ENCODE peak calls at places on chromosomes 5 and 9, in six cellular contexts. S is fibroblast of lung, C is upper lobe of right lung, Q is MM.1S, B is uterus, D is RWPE2. K is an unnamed sample.

GRCh38 chr9:109319631-109320233 is 1.1 kb downstream of the EPB41L4B start:
- DNase-seq in S (no peak), C (peak; percentile 71), Q (peak; percentile 17), B (no peak), D (no peak), K (no peak)

GRCh38 chr5:7094626-7095025 is 301.3 kb upstream of the ADCY2 start:
- DNase-seq in S (no peak), C (no peak), Q (peak; percentile 49), B (no peak), D (no peak), K (no peak)

GRCh38 chr9:93676310-93677054 is 100.1 kb downstream of the PHF2 start:
- DNase-seq in S (no peak), C (peak; percentile 62), Q (no peak), B (peak; percentile 10), D (peak; percentile 44), K (no peak)

GRCh38 chr5:4130819-4131218 is 535.2 kb downstream of the IRX1 start:
- DNase-seq in S (no peak), C (no peak), Q (no peak), B (no peak), D (no peak), K (no peak)

GRCh38 chr5:173331956-173332479 is 3.8 kb upstream of the STC2 start:
- DNase-seq in S (peak; percentile 89), C (peak; percentile 89), Q (peak; percentile 81), B (peak; percentile 80), D (peak; percentile 96), K (peak; percentile 97)

GRCh38 chr5:177310757-177311173 is 933 bp downstream of the MXD3 start:
- DNase-seq in S (no peak), C (no peak), Q (peak; percentile 73), B (no peak), D (no peak), K (peak; percentile 83)

GRCh38 chr9:112299514-112299913 is 33.9 kb downstream of the PTBP3 start:
- DNase-seq in S (peak; percentile 80), C (no peak), Q (no peak), B (no peak), D (no peak), K (peak; percentile 82)

GRCh38 chr5:133063965-133064364 is 12.2 kb downstream of the HSPA4 start:
- DNase-seq in S (no peak), C (no peak), Q (peak; percentile 88), B (no peak), D (no peak), K (no peak)

GRCh38 chr9:22308177-22308576 is 138.4 kb upstream of the DMRTA1 start:
- DNase-seq in S (no peak), C (no peak), Q (peak; percentile 9), B (no peak), D (no peak), K (no peak)

GRCh38 chr5:24566933-24567332 is 77.8 kb downstream of the CDH10 start:
- DNase-seq in S (no peak), C (no peak), Q (no peak), B (no peak), D (no peak), K (no peak)

GRCh38 chr5:127332250-127332649 is 41.7 kb downstream of the MEGF10 start:
- DNase-seq in S (no peak), C (no peak), Q (no peak), B (no peak), D (no peak), K (no peak)

GRCh38 chr5:148406406-148406805 is 22.6 kb downstream of the FBXO38 start:
- DNase-seq in S (no peak), C (no peak), Q (no peak), B (no peak), D (no peak), K (no peak)

GRCh38 chr5:91103353-91104061 is 279.6 kb downstream of the ARRDC3 start:
- DNase-seq in S (peak; percentile 33), C (no peak), Q (no peak), B (no peak), D (no peak), K (no peak)

GRCh38 chr5:112551437-112552018 is 132.5 kb upstream of the EPB41L4A start:
- DNase-seq in S (peak; percentile 79), C (no peak), Q (peak; percentile 59), B (no peak), D (no peak), K (no peak)

GRCh38 chr5:148457183-148457620 is 73.4 kb downstream of the FBXO38 start:
- DNase-seq in S (no peak), C (no peak), Q (no peak), B (no peak), D (no peak), K (no peak)

GRCh38 chr9:37390759-37391158 is 31.7 kb upstream of the GRHPR start:
- DNase-seq in S (no peak), C (no peak), Q (peak; percentile 95), B (no peak), D (no peak), K (no peak)

GRCh38 chr9:101881508-101881907 is 143.1 kb upstream of the GRIN3A start:
- DNase-seq in S (no peak), C (no peak), Q (no peak), B (no peak), D (no peak), K (no peak)

GRCh38 chr9:82605657-82606031 is 457.3 kb downstream of the RASEF start:
- DNase-seq in S (no peak), C (no peak), Q (no peak), B (no peak), D (no peak), K (no peak)

GRCh38 chr5:1325191-1325741 is 19.6 kb downstream of the CLPTM1L start:
- DNase-seq in S (no peak), C (peak; percentile 55), Q (no peak), B (no peak), D (peak; percentile 65), K (peak; percentile 74)

GRCh38 chr5:139696894-139697658 is 48.9 kb downstream of the CXXC5 start:
- DNase-seq in S (peak; percentile 78), C (peak; percentile 84), Q (no peak), B (peak; percentile 88), D (no peak), K (peak; percentile 99)

GRCh38 chr5:151092750-151093149 is 11.9 kb upstream of the TNIP1 start:
- DNase-seq in S (peak; percentile 72), C (no peak), Q (no peak), B (no peak), D (peak; percentile 85), K (peak; percentile 79)

GRCh38 chr9:93116049-93116961 is 17.7 kb downstream of the NINJ1 start:
- DNase-seq in S (peak; percentile 86), C (peak; percentile 88), Q (peak; percentile 61), B (peak; percentile 60), D (peak; percentile 64), K (peak; percentile 95)

GRCh38 chr5:176676361-176676824 is 29.1 kb downstream of the TSPAN17 start:
- DNase-seq in S (no peak), C (no peak), Q (no peak), B (no peak), D (no peak), K (peak; percentile 96)

GRCh38 chr9:131310833-131311554 is 21.5 kb downstream of the PLPP7 start:
- DNase-seq in S (no peak), C (no peak), Q (peak; percentile 40), B (no peak), D (no peak), K (no peak)

GRCh38 chr5:31048975-31049290 is 144.6 kb upstream of the CDH6 start:
- DNase-seq in S (no peak), C (no peak), Q (no peak), B (no peak), D (no peak), K (no peak)

GRCh38 chr5:121292664-121293063 is 559.0 kb upstream of the FTMT start:
- DNase-seq in S (no peak), C (no peak), Q (no peak), B (no peak), D (no peak), K (no peak)

GRCh38 chr5:121299153-121299552 is 552.5 kb upstream of the FTMT start:
- DNase-seq in S (no peak), C (no peak), Q (peak; percentile 24), B (no peak), D (no peak), K (no peak)

DNA sequence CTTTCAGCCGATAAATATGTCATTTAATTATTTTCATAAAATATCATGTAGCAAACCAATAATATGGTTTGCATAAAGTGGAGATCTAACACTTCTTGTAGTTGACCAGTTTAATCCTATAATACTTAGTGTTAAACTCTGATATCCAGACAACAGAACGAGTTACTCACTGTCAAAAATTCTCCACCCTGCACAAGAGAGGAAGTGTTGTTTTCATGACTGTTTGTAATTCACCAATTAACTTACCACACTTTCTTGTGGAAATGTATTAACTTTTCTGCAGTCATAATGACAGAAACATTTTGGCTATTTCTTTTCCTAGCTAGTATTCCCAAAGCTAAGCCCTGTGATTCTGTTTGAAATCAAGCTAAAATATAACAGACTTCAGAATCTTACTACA is 555.3 kb upstream of the FTMT start:
- DNase-seq in S (no peak), C (no peak), Q (no peak), B (no peak), D (no peak), K (no peak)
- TF ChIP-seq CTCF in S (no peak), C (no peak), Q (no peak), B (no peak), D (no peak), K (no peak)

GRCh38 chr5:62536232-62536631 is 42.4 kb upstream of the LRRC70 start:
- DNase-seq in S (no peak), C (no peak), Q (no peak), B (no peak), D (no peak), K (no peak)

GRCh38 chr5:62536783-62537182 is 41.8 kb upstream of the LRRC70 start:
- DNase-seq in S (no peak), C (no peak), Q (no peak), B (no peak), D (no peak), K (no peak)

GRCh38 chr5:62534461-62535236 is 44.0 kb upstream of the LRRC70 start:
- DNase-seq in S (no peak), C (no peak), Q (no peak), B (no peak), D (no peak), K (no peak)

GRCh38 chr5:62542720-62543119 is 35.9 kb upstream of the LRRC70 start:
- DNase-seq in S (no peak), C (no peak), Q (no peak), B (no peak), D (no peak), K (no peak)

GRCh38 chr5:62538017-62538942 is 40.3 kb upstream of the LRRC70 start:
- DNase-seq in S (peak; percentile 88), C (no peak), Q (no peak), B (no peak), D (no peak), K (no peak)
- H3K27ac ChIP-seq in S (peak overlapping the region; percentile 56), C (no peak overlapping the region), Q (no peak overlapping the region), B (no peak overlapping the region), D (no peak overlapping the region), K (peak overlapping the region; percentile 29)

DNA sequence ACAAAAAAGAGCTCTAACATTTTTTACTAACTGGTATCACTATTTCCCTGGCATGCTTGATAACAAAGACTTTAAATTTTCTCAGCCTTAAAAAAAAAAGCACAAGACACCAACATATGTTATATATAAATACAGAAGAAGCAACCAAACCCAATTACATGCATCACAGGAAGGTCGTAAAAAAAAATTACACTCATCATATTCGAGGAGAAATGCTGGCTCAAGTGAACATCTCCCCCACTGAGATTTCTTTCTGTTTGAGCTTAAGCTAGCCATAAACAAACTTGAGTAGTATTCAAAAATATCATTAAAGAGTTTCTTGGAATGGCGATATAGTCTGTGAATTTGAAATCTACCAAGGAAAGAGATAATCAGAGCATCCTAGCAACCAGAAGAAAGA is 7.5 kb upstream of the MSH3 start:
- DNase-seq in S (no peak), C (no peak), Q (no peak), B (no peak), D (no peak), K (no peak)
- H3K4me1 ChIP-seq in S (no peaks in the 10 kb centered on the region), C (no peaks in the 10 kb centered on the region), Q (no peaks in the 10 kb centered on the region), B (no peaks in the 10 kb centered on the region), D (no peaks in the 10 kb centered on the region), K (no peaks in the 10 kb centered on the region)

GRCh38 chr5:141349917-141350619 is at the start of gene PCDHGB1:
- DNase-seq in S (peak; percentile 64), C (no peak), Q (peak; percentile 75), B (no peak), D (no peak), K (peak; percentile 91)
- TF ChIP-seq CTCF in S (peak; percentile 53), C (peak; percentile 37), Q (peak; percentile 72), B (no peak), D (peak; percentile 49), K (peak; percentile 64)